ENCODE peak calls at places on chromosomes 13 and 19, in five cellular contexts. F is tibial artery, E is hepatocyte, T is pancreas, N is cardiac muscle cell. U is an unnamed sample.

GRCh38 chr13:29892149-29892548 is 41.7 kb upstream of the UBL3 start:
- DNase-seq in F (no peak), E (no peak), N (no peak), T (no peak), U (no peak)

GRCh38 chr13:88761145-88761544 is 1090.0 kb downstream of the SLITRK5 start:
- DNase-seq in E (no peak), F (no peak), T (no peak), N (no peak), U (no peak)

GRCh38 chr13:30305456-30305855 is 1.9 kb downstream of the KATNAL1 start:
- DNase-seq in T (no peak), N (no peak), E (no peak), F (no peak), U (no peak)

GRCh38 chr13:39225860-39226259 is 187.6 kb downstream of the NHLRC3 start:
- DNase-seq in T (no peak), F (no peak), N (no peak), E (no peak), U (no peak)

GRCh38 chr13:28503182-28503980 is 8.5 kb upstream of the FLT1 start:
- DNase-seq in F (no peak), N (no peak), T (no peak), E (no peak), U (no peak)

GRCh38 chr13:34085199-34085598 is 267.2 kb downstream of the RFC3 start:
- DNase-seq in T (no peak), E (no peak), F (no peak), N (no peak), U (no peak)

GRCh38 chr19:18785179-18786124 is 5.7 kb downstream of the COMP start:
- DNase-seq in E (peak), F (peak), N (peak), T (peak), U (peak)

GRCh38 chr19:28920269-28921066 is 292.5 kb downstream of the UQCRFS1 start:
- DNase-seq in T (no peak), F (no peak), E (no peak), N (no peak), U (no peak)

GRCh38 chr13:21458457-21458815 is 667 bp downstream of the ZDHHC20 start:
- DNase-seq in F (no peak), T (peak), N (peak), E (peak), U (peak)

GRCh38 chr19:29823581-29824330 is 12.0 kb downstream of the CCNE1 start:
- DNase-seq in N (no peak), E (no peak), F (peak), T (no peak), U (no peak)

GRCh38 chr13:44969858-44970484 is 19.3 kb downstream of the NUFIP1 start:
- DNase-seq in N (peak), E (peak), T (no peak), F (no peak), U (no peak)

GRCh38 chr19:42271861-42272534 is 2.9 kb downstream of the CIC start:
- DNase-seq in N (no peak), E (no peak), F (peak), T (peak), U (peak)

GRCh38 chr13:100344544-100344943 is 244.0 kb downstream of the GGACT start:
- DNase-seq in N (no peak), E (no peak), F (no peak), T (no peak), U (no peak)

GRCh38 chr13:45119469-45119989 is 781 bp upstream of the GTF2F2 start:
- DNase-seq in N (no peak), T (no peak), F (no peak), E (peak), U (no peak)

GRCh38 chr13:24923305-24923640 is 159.3 kb downstream of the RNF17 start:
- DNase-seq in E (peak), T (no peak), N (no peak), F (no peak), U (no peak)

GRCh38 chr13:98280176-98280510 is 103.1 kb upstream of the RNF113B start:
- DNase-seq in E (no peak), T (no peak), N (no peak), F (no peak), U (no peak)

GRCh38 chr19:4909172-4909896 is at the start of gene UHRF1:
- DNase-seq in T (no peak), N (peak), F (no peak), E (peak), U (peak)

GRCh38 chr19:43476606-43477005 is 11.2 kb upstream of the LYPD3 start:
- DNase-seq in E (no peak), F (no peak), N (no peak), T (no peak), U (no peak)

GRCh38 chr19:461664-462551 is 1.1 kb upstream of the SHC2 start:
- DNase-seq in E (peak), N (peak), T (peak), F (no peak), U (no peak)

GRCh38 chr13:95447766-95448165 is 104.8 kb upstream of the CLDN10 start:
- DNase-seq in E (no peak), T (no peak), N (no peak), F (no peak), U (no peak)

GRCh38 chr13:40539954-40540706 is 126.3 kb downstream of the FOXO1 start:
- DNase-seq in N (no peak), T (no peak), E (peak), F (no peak), U (no peak)

GRCh38 chr19:6801397-6802086 is 29.0 kb downstream of the VAV1 start:
- DNase-seq in N (peak), E (no peak), T (peak), F (peak), U (peak)

GRCh38 chr13:99542788-99543406 is 41.6 kb downstream of the TM9SF2 start:
- DNase-seq in T (no peak), N (no peak), E (no peak), F (no peak), U (no peak)

GRCh38 chr19:30784850-30785459 is 412.8 kb downstream of the ZNF536 start:
- DNase-seq in F (no peak), E (peak), T (peak), N (peak), U (peak)

GRCh38 chr13:111602874-111603273 is 282.4 kb downstream of the TEX29 start:
- DNase-seq in T (no peak), F (no peak), N (no peak), E (no peak), U (no peak)

GRCh38 chr13:48750588-48751383 is 97.1 kb downstream of the CYSLTR2 start:
- DNase-seq in N (no peak), F (peak), E (no peak), T (no peak), U (no peak)

GRCh38 chr13:100454876-100455275 is 133.7 kb downstream of the GGACT start:
- DNase-seq in E (no peak), N (no peak), T (no peak), F (no peak), U (no peak)

GRCh38 chr19:6033744-6034264 is 55.9 kb upstream of the RANBP3 start:
- DNase-seq in N (no peak), F (no peak), E (no peak), T (no peak), U (no peak)

GRCh38 chr13:89066868-89067466 is 1395.8 kb downstream of the SLITRK5 start:
- DNase-seq in T (no peak), N (peak), E (peak), F (no peak), U (no peak)

GRCh38 chr13:21637296-21637695 is 33.3 kb upstream of the MICU2 start:
- DNase-seq in F (no peak), N (no peak), T (peak), E (peak), U (peak)

GRCh38 chr19:33781996-33782395 is 14.7 kb upstream of the KCTD15 start:
- DNase-seq in F (no peak), E (no peak), T (no peak), N (no peak), U (no peak)

GRCh38 chr13:28163587-28163986 is 25.2 kb downstream of the PAN3 start:
- DNase-seq in N (no peak), T (no peak), F (no peak), E (no peak), U (no peak)

GRCh38 chr13:28575200-28575599 is 80.3 kb upstream of the FLT1 start:
- DNase-seq in E (peak), F (no peak), N (no peak), T (no peak), U (no peak)

GRCh38 chr13:92137519-92137918 is 739.1 kb downstream of the GPC5 start:
- DNase-seq in F (no peak), T (no peak), E (no peak), N (no peak), U (no peak)

DNA sequence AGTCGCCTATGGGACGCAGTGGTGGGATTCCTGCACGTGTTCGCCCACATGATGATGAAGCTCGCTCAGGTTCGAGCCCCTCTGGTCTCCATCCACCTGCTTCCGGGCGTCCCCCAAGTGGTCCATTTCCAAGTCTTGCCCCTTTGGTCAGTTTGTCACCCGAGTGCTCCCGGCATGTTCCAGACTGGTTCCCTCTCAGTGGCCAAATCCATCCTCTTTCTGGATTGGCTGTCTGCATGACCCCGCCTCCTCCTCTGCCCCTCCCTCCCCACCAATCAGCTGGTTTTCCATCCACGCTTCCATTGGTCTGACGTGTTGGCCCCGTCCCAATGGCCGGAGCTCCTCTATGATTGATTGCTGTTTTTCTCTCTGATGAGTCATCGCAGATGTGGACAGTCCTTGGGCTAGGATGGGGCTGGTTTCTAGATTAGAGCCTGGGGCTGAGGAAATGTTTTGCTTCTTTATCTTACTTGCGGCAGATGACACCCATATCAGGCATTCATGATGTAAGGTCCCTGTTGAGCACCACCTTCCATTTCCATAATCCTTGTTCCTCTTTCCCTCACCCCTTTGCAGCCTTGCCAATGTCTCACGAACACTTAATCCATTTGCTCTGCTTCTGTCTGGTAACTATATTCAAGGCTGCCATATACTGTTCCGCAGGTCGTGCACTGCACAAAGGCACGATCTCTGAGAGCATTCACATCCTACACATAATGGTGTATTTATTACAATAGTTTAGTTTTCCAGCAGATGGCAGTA is 73.8 kb downstream of the MAP4K1 start:
- DNase-seq in E (peak), F (peak), T (peak), N (peak), U (peak)
- TF ChIP-seq CTCF in E (no peak), F (peak), T (no peak), N (no peak), U (no peak)

DNA sequence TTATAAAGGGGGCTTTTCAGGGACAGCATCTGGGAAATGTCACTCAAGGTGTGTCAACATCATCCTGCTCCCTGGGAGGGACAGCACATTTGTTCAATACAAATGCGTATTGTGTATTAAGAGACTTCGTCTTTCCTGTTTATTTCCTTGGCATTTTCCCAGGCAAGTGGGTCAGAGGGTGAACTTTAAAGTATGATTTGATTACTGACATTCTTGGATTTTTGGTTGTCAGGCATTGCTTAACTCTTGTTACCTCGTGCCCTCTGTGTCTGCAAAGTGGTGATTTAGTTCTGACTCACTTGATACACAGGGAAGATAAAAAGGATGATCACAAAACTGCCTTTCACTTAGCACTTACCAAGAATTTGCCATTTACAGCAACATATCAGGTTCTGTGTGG is 292.7 kb downstream of the SUCLA2 start:
- DNase-seq in E (no peak), T (no peak), F (no peak), N (no peak), U (no peak)
- H3K27ac ChIP-seq in E (no peak), T (no peak), F (no peak), N (no peak), U (no peak)

DNA sequence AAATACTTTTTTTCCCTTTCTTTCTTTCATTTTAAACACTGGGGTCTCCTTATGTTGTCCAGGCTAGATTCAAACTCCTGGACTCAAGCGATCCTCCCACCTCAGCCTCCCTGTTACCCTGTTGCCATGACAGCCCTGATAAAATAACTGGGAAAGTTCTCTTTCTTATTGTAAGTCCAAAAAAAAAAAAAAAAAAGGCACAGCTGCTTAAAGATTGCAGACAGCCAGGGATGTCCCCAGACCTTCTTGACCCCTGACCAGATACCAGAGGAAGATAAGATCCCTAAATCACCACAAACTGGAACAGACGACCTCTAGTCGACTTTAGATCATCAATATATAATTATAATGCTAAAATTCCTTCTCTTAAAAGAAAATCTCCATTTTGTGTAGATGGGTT is 1.1 kb upstream of the MVB12A start:
- DNase-seq in T (no peak), E (no peak), F (no peak), N (no peak), U (no peak)
- H3K4me3 ChIP-seq in T (no peak), E (peak), F (no peak), N (no peak), U (peak)

DNA sequence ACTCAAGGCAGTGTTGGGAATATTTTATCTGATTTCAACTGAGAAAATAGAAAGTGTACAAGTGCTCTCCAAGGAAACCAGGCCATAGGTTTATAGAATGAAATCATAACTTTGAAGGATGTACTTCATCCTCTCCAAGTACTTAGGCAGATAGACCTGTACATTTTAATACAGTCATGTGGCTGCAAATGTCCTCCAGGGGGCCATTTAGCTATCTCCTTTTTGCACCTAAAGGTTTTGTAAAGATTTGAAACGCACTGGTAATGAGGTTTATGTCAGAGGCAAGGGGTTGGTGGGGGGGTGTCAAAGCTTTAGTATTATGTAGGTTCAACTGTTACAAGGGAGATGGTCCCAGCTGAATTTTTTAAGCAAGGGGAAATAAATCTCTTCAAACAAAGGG is 364.4 kb downstream of the DCT start:
- DNase-seq in T (no peak), F (no peak), E (no peak), N (no peak), U (no peak)
- TF ChIP-seq CTCF in T (no peak), F (no peak), E (no peak), N (no peak), U (no peak)